ENCODE peak calls at places on chromosome 6, in ten cellular contexts. P, O, N, C, Z, Q, K, B, D and G are unnamed samples. For H3K4me1, the result is how much of the 10 kb centered on the place peaks cover.

GRCh38 chr6:134065706-134066105 is 13.3 kb upstream of the SLC2A12 start:
- DNase-seq in P (no peak), O (no peak), N (no peak), C (peak), Z (no peak), Q (no peak), K (no peak), B (no peak), D (peak), G (no peak)

GRCh38 chr6:131281471-131282270 is 146.4 kb downstream of the AKAP7 start:
- DNase-seq in P (peak), O (no peak), N (no peak), C (no peak), Z (no peak), Q (peak), K (no peak), B (no peak), D (no peak), G (no peak)

GRCh38 chr6:43776115-43776798 is 6.2 kb downstream of the VEGFA start:
- DNase-seq in P (no peak), O (no peak), N (peak), C (no peak), Z (peak), Q (no peak), K (no peak), B (no peak), D (no peak), G (no peak)

GRCh38 chr6:132780770-132781371 is 17.6 kb downstream of the SLC18B1 start:
- DNase-seq in P (no peak), O (no peak), N (no peak), C (peak), Z (no peak), Q (no peak), K (no peak), B (no peak), D (no peak), G (no peak)

GRCh38 chr6:40419377-40419776 is 167.8 kb downstream of the LRFN2 start:
- DNase-seq in P (no peak), O (no peak), N (no peak), C (peak), Z (no peak), Q (no peak), K (no peak), B (no peak), D (no peak), G (no peak)

GRCh38 chr6:53048431-53049195 is 16.6 kb upstream of the FBXO9 start:
- DNase-seq in P (no peak), O (no peak), N (no peak), C (no peak), Z (no peak), Q (no peak), K (no peak), B (no peak), D (no peak), G (no peak)

GRCh38 chr6:129251669-129252376 is 368.9 kb downstream of the LAMA2 start:
- DNase-seq in P (no peak), O (no peak), N (peak), C (peak), Z (no peak), Q (peak), K (peak), B (peak), D (peak), G (no peak)

GRCh38 chr6:45928721-45929305 is 86.8 kb downstream of the CLIC5 start:
- DNase-seq in P (no peak), O (no peak), N (no peak), C (no peak), Z (no peak), Q (no peak), K (no peak), B (no peak), D (no peak), G (no peak)

GRCh38 chr6:167748458-167749379 is 78.0 kb upstream of the AFDN start:
- DNase-seq in P (no peak), O (no peak), N (peak), C (no peak), Z (peak), Q (no peak), K (no peak), B (no peak), D (no peak), G (no peak)

GRCh38 chr6:143092768-143093167 is 32.1 kb downstream of the AIG1 start:
- DNase-seq in P (no peak), O (no peak), N (no peak), C (no peak), Z (no peak), Q (no peak), K (no peak), B (no peak), D (no peak), G (no peak)

GRCh38 chr6:87968435-87969278 is 79.0 kb upstream of the SPACA1 start:
- DNase-seq in P (peak), O (no peak), N (peak), C (no peak), Z (no peak), Q (peak), K (no peak), B (no peak), D (no peak), G (no peak)

GRCh38 chr6:82363368-82364086 is at the start of gene TPBG:
- DNase-seq in P (peak), O (no peak), N (peak), C (peak), Z (peak), Q (peak), K (peak), B (peak), D (peak), G (peak)

GRCh38 chr6:138442663-138443062 is 38.6 kb downstream of the HEBP2 start:
- DNase-seq in P (no peak), O (no peak), N (no peak), C (no peak), Z (no peak), Q (no peak), K (no peak), B (no peak), D (no peak), G (no peak)

GRCh38 chr6:125994659-125995488 is 8.5 kb downstream of the TRMT11 start:
- DNase-seq in P (no peak), O (no peak), N (no peak), C (no peak), Z (no peak), Q (no peak), K (no peak), B (no peak), D (no peak), G (no peak)

GRCh38 chr6:223763-224162 is 68.5 kb upstream of the DUSP22 start:
- DNase-seq in P (no peak), O (no peak), N (no peak), C (no peak), Z (no peak), Q (no peak), K (no peak), B (no peak), D (no peak), G (no peak)

DNA sequence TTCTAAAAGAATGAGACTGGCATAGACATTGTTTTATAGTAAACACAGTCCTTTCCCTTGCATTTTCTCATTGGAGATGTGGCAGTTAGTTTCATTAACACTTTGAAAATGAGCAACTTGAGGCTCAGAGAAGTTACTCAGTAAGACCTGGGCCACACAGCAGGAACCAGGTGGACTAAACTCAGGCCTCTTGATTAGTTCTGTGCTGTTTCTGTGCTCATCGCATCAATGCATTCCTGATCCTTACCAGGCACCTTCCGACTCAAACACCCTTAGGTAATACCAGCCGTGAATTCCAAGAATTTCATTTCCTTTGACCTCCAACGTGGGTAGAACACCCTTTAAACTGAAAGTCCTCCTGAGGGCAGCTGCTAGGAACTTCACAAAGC is 362.8 kb downstream of the ESR1 start:
- DNase-seq in P (no peak), O (no peak), N (no peak), C (no peak), Z (no peak), Q (no peak), K (no peak), B (no peak), D (no peak), G (no peak)
- TF ChIP-seq POLR2A in P (no peak), O (no peak), N (no peak), C (no peak), Z (no peak), Q (no peak), K (no peak), B (no peak), D (no peak), G (no peak)

DNA sequence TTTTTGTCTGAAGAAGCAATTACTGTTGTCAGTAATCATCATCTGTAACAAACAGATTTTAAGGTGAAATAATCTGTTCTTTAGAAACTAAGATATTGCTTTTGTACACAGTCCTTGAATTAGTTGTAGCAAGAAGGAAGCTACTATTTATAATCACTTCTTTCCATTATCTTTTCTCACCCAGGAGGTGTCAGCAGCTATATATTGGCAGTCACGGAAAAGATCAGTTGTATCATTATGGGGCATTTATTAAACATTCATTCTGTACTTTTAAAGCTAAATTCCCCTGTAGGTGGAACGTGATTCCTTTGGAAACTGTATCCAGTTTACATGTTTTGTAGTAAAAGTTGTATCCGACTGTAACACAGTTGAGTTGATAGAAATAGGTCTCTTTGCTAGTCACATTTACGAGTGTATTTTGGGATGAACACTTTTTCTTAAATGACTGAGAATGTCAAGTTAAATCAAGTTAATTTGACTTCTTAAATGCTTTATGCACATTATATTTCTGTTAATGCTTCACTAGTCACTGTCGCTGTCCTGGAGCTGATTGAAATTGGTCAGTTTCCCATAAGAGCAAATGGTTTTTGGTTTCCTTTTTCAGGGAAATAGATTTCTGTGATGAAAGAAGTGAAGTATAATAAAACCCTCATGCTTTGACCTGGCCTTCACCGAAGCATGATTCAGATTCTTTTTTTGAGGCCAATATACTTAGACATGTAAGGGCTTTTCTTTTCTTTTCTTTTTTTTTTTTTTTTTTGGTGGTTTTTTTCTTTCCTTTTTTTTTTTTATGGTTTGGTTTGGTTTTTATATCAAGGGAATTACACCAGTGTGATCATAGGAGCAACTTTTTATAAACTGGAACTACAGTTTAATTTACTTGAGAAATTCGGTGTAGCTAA is 5.1 kb downstream of the QKI start:
- DNase-seq in P (no peak), O (no peak), N (no peak), C (no peak), Z (no peak), Q (no peak), K (no peak), B (no peak), D (no peak), G (no peak)
- TF ChIP-seq EP300 in P (no peak), O (peak), N (no peak), C (no peak), Z (no peak), Q (no peak), K (no peak), B (no peak), D (no peak), G (no peak)

GRCh38 chr6:10312445-10312844 is 102.4 kb downstream of the TFAP2A start:
- DNase-seq in P (no peak), O (no peak), N (no peak), C (no peak), Z (no peak), Q (no peak), K (no peak), B (no peak), D (no peak), G (no peak)

GRCh38 chr6:10307476-10307875 is 107.4 kb downstream of the TFAP2A start:
- DNase-seq in P (no peak), O (no peak), N (no peak), C (no peak), Z (no peak), Q (no peak), K (no peak), B (peak), D (no peak), G (no peak)

GRCh38 chr6:10307028-10307427 is 107.8 kb downstream of the TFAP2A start:
- DNase-seq in P (no peak), O (no peak), N (no peak), C (no peak), Z (no peak), Q (no peak), K (no peak), B (no peak), D (no peak), G (no peak)

GRCh38 chr6:10310826-10311225 is 104.0 kb downstream of the TFAP2A start:
- DNase-seq in P (no peak), O (no peak), N (no peak), C (no peak), Z (no peak), Q (no peak), K (no peak), B (no peak), D (no peak), G (no peak)

DNA sequence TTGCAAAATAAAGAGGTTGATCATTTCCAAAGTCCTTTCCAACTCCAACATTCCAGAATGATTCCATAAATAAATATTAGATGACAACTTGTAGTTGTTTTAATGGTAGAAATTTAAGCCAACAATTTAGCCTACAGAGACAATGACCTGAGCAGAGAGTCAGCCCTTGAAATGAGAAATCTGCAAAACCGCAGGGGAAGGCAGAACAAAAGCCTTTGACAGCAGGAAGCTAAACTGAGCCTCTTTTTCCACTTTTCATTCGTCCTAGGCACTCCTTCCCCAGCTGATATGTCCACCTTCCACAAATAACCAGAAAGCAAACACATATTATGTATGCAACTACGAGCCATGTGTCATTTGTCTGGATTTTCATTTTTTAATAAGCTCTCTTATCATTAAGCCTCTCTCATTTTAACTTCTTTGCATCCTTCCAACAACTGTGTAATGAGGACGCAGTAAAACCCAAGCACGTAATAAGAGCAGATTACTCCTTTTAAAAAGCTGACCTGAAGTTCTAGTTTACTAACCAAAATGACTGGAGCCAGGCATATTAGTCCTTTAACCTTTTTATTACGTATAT is 105.0 kb downstream of the TFAP2A start:
- DNase-seq in P (no peak), O (no peak), N (no peak), C (no peak), Z (no peak), Q (no peak), K (no peak), B (no peak), D (no peak), G (no peak)
- H3K4me1 ChIP-seq in P (under half), O (under half), N (under half), C (under half), Z (under half), Q (under half), K (under half), B (under half), D (under half), G (under half)

GRCh38 chr6:35474978-35475570 is 6.9 kb downstream of the RPL10A start:
- DNase-seq in P (no peak), O (no peak), N (no peak), C (no peak), Z (no peak), Q (no peak), K (no peak), B (no peak), D (no peak), G (no peak)

GRCh38 chr6:35475573-35475972 is 7.4 kb downstream of the RPL10A start:
- DNase-seq in P (no peak), O (no peak), N (no peak), C (no peak), Z (no peak), Q (no peak), K (no peak), B (no peak), D (no peak), G (no peak)

GRCh38 chr6:35473849-35474128 is 5.6 kb downstream of the RPL10A start:
- DNase-seq in P (no peak), O (no peak), N (no peak), C (no peak), Z (no peak), Q (no peak), K (no peak), B (no peak), D (no peak), G (no peak)

GRCh38 chr6:35473075-35473848 is 5.1 kb downstream of the RPL10A start:
- DNase-seq in P (no peak), O (no peak), N (no peak), C (no peak), Z (no peak), Q (no peak), K (no peak), B (no peak), D (peak), G (no peak)

GRCh38 chr6:35474129-35474977 is 6.2 kb downstream of the RPL10A start:
- DNase-seq in P (no peak), O (no peak), N (no peak), C (no peak), Z (no peak), Q (no peak), K (no peak), B (no peak), D (no peak), G (no peak)
- TF ChIP-seq POLR2A in P (no peak), O (no peak), N (no peak), C (no peak), Z (no peak), Q (no peak), K (no peak), B (peak), D (peak), G (no peak)

GRCh38 chr6:110629153-110629552 is 152.7 kb upstream of the SLC22A16 start:
- DNase-seq in P (no peak), O (no peak), N (no peak), C (no peak), Z (no peak), Q (no peak), K (no peak), B (no peak), D (no peak), G (no peak)

GRCh38 chr6:110625883-110626282 is 149.5 kb upstream of the SLC22A16 start:
- DNase-seq in P (no peak), O (no peak), N (no peak), C (no peak), Z (no peak), Q (no peak), K (no peak), B (no peak), D (no peak), G (no peak)

GRCh38 chr6:110626442-110626841 is 150.0 kb upstream of the SLC22A16 start:
- DNase-seq in P (no peak), O (no peak), N (no peak), C (no peak), Z (no peak), Q (no peak), K (no peak), B (no peak), D (no peak), G (no peak)

GRCh38 chr6:110622912-110623578 is 146.6 kb upstream of the SLC22A16 start:
- DNase-seq in P (no peak), O (no peak), N (no peak), C (no peak), Z (no peak), Q (no peak), K (no peak), B (no peak), D (no peak), G (no peak)

DNA sequence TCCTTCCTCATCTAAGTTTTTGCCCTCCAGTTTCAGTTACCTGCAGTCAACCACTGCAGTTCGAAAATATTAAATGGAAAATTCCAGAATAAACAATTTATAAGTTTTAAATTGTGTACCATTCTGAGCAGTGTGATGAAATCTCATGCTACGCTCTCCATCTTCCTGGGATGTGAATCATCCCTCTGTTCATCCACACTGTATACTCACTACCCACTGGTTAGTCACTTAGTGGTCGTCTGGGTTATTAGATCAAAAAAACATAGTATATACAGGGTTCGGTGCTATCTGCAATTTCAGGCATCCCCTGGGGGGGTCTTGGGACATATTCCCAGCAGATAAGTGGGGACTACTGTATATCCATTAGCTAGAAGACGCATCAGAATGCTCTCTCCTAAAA is 151.9 kb upstream of the SLC22A16 start:
- DNase-seq in P (no peak), O (no peak), N (no peak), C (no peak), Z (no peak), Q (no peak), K (no peak), B (no peak), D (no peak), G (no peak)
- TF ChIP-seq EP300 in P (no peak), O (no peak), N (no peak), C (no peak), Z (no peak), Q (no peak), K (no peak), B (no peak), D (no peak), G (no peak)

GRCh38 chr6:158398252-158399024 is 86.2 kb downstream of the TULP4 start:
- DNase-seq in P (no peak), O (no peak), N (no peak), C (no peak), Z (no peak), Q (no peak), K (no peak), B (no peak), D (no peak), G (no peak)

GRCh38 chr6:158399040-158399700 is 86.9 kb downstream of the TULP4 start:
- DNase-seq in P (peak), O (no peak), N (no peak), C (no peak), Z (no peak), Q (no peak), K (no peak), B (no peak), D (no peak), G (no peak)

GRCh38 chr6:158396136-158396535 is 83.9 kb downstream of the TULP4 start:
- DNase-seq in P (no peak), O (no peak), N (no peak), C (no peak), Z (no peak), Q (no peak), K (no peak), B (no peak), D (no peak), G (no peak)

GRCh38 chr6:158402184-158402583 is 89.9 kb downstream of the TULP4 start:
- DNase-seq in P (no peak), O (no peak), N (no peak), C (no peak), Z (no peak), Q (no peak), K (no peak), B (no peak), D (no peak), G (no peak)

DNA sequence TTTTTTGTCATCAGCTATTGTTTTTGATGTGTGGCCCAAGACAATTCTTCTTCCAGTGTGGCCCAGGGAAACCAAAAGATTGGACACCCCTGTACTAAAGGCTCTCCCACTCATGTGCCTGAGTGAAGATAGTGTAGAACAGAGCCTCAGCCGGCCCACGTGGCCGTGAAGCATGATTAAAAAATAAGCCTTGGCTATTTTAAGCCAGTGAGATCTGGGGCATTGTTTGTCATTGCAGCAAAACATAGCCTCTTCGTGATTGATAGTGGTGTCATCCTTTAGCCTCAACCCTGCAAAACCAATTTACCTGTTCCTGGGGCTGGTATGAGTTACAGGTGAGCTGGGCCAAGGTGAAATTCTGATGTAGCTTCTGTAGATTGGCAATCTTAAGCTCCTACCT is 85.3 kb downstream of the TULP4 start:
- DNase-seq in P (no peak), O (no peak), N (no peak), C (no peak), Z (no peak), Q (no peak), K (no peak), B (no peak), D (no peak), G (no peak)
- H3K4me1 ChIP-seq in P (under half), O (under half), N (under half), C (under half), Z (under half), Q (under half), K (under half), B (under half), D (under half), G (under half)

GRCh38 chr6:30722280-30723112 is 2.3 kb downstream of the TUBB start:
- DNase-seq in P (peak), O (peak), N (peak), C (peak), Z (peak), Q (peak), K (peak), B (no peak), D (peak), G (peak)
- TF ChIP-seq POLR2A in P (no peak), O (no peak), N (no peak), C (no peak), Z (no peak), Q (peak), K (peak), B (peak), D (peak), G (no peak)